ENCODE peak calls at places on chromosome 2, in ten cellular contexts. B is Peyer's patch, Q is prostate gland, S is IMR-90, A is NB4, F is heart left ventricle, E is lower leg skin, M is tibial nerve, N is adrenal gland, K is sigmoid colon. U is an unnamed sample.

GRCh38 chr2:27356056-27356381 is 545 bp downstream of the GTF3C2 start:
- DNase-seq in Q (no peak), A (peak; percentile 89), S (peak; percentile 53), N (peak; percentile 77), B (peak; percentile 76), M (no peak), K (peak; percentile 70), E (peak; percentile 87), F (no peak), U (peak; percentile 79)

GRCh38 chr2:3146772-3147640 is 230.6 kb downstream of the EIPR1 start:
- DNase-seq in F (no peak), Q (no peak), E (peak; percentile 62), M (no peak), S (no peak), B (no peak), A (no peak), N (no peak), K (no peak), U (no peak)

GRCh38 chr2:61177727-61178549 is 15.9 kb downstream of the C2orf74 start:
- DNase-seq in S (peak; percentile 10), K (no peak), A (peak; percentile 67), Q (peak; percentile 31), E (peak; percentile 90), B (peak; percentile 67), N (no peak), M (peak; percentile 31), F (peak; percentile 59), U (peak; percentile 35)

GRCh38 chr2:11203480-11203879 is 48.2 kb downstream of the SLC66A3 start:
- DNase-seq in K (no peak), N (no peak), F (no peak), Q (no peak), A (peak; percentile 73), E (no peak), S (peak; percentile 69), M (no peak), B (no peak), U (no peak)

GRCh38 chr2:237132799-237133198 is 47.1 kb downstream of the COPS8 start:
- DNase-seq in Q (no peak), M (no peak), S (no peak), K (no peak), E (peak; percentile 43), N (peak; percentile 24), B (no peak), A (peak; percentile 44), F (no peak), U (no peak)

GRCh38 chr2:77028032-77028600 is 494.1 kb downstream of the LRRTM4 start:
- DNase-seq in Q (no peak), S (no peak), A (no peak), B (no peak), K (no peak), N (no peak), M (no peak), F (no peak), E (no peak), U (no peak)

GRCh38 chr2:15636972-15637785 is 45.5 kb downstream of the DDX1 start:
- DNase-seq in M (peak; percentile 82), A (peak; percentile 75), K (no peak), E (peak; percentile 93), Q (peak; percentile 69), B (peak; percentile 63), N (peak; percentile 48), S (peak; percentile 68), F (peak; percentile 73), U (peak; percentile 28)

GRCh38 chr2:37688771-37689468 is 17.5 kb upstream of the CDC42EP3 start:
- DNase-seq in E (no peak), B (no peak), M (no peak), N (peak; percentile 16), K (no peak), S (peak; percentile 91), A (no peak), F (no peak), Q (peak; percentile 42), U (no peak)

GRCh38 chr2:160836755-160837154 is 323.5 kb upstream of the TANK start:
- DNase-seq in Q (no peak), F (no peak), A (no peak), B (no peak), M (no peak), N (no peak), E (no peak), K (no peak), S (peak; percentile 96), U (no peak)

GRCh38 chr2:35997488-35997887 is 358.1 kb upstream of the CRIM1 start:
- DNase-seq in S (no peak), K (no peak), E (no peak), B (no peak), F (no peak), N (no peak), A (no peak), M (no peak), Q (no peak), U (no peak)

GRCh38 chr2:119242276-119243119 is 18.9 kb downstream of the STEAP3 start:
- DNase-seq in B (no peak), A (no peak), M (no peak), E (no peak), Q (no peak), S (no peak), F (no peak), N (no peak), K (no peak), U (no peak)

DNA sequence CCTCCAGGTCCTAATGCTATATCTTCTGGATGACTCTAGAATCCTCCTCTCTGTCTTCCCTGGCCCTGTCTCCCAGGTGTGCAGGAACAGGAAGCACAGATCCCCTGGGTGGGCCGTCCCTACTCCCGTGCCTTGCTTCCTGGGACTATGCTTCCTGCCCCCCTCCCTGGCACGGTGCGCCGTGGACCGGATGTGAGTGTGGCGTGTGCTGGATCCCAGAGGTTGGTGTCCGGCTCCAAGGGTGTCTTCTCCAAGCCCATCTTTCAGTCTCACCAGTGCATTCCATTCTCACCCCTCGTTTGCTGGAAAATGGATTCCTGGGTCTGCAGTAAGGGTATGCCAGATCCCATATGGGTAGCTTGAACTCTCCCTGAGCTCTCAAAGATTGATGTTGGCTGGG is 144.4 kb upstream of the TWIST2 start:
- DNase-seq in F (no peak), A (no peak), S (no peak), Q (no peak), N (no peak), K (no peak), B (no peak), E (peak; percentile 50), M (peak; percentile 1), U (no peak)
- TF ChIP-seq POLR2A in F (no peak), A (no peak), S (no peak), Q (no peak), N (no peak), K (no peak), B (no peak), E (no peak), M (no peak), U (no peak)

GRCh38 chr2:64770781-64771334 is 117.1 kb upstream of the SERTAD2 start:
- DNase-seq in F (peak; percentile 38), K (peak; percentile 94), B (no peak), E (peak; percentile 94), S (peak; percentile 97), Q (no peak), N (peak; percentile 91), M (peak; percentile 60), A (no peak), U (peak; percentile 63)
- TF ChIP-seq CTCF in F (no peak), K (peak; percentile 26), B (no peak), E (no peak), S (peak; percentile 18), Q (no peak), N (no peak), M (no peak), A (no peak), U (no peak)

GRCh38 chr2:170815311-170815710 is 1.4 kb upstream of the GAD1 start:
- DNase-seq in K (no peak), A (no peak), F (no peak), Q (no peak), M (no peak), B (no peak), N (no peak), E (no peak), S (no peak), U (no peak)

GRCh38 chr2:170816499-170817246 is at the start of gene GAD1:
- DNase-seq in S (peak; percentile 46), E (peak; percentile 94), K (peak; percentile 86), N (peak; percentile 87), F (peak; percentile 75), B (peak; percentile 72), Q (peak; percentile 77), M (peak; percentile 22), A (peak; percentile 65), U (no peak)

GRCh38 chr2:170814551-170815245 is 2.0 kb upstream of the GAD1 start:
- DNase-seq in B (no peak), F (no peak), Q (no peak), M (no peak), K (no peak), N (no peak), S (no peak), E (no peak), A (no peak), U (no peak)

GRCh38 chr2:170817247-170817998 is 736 bp downstream of the GAD1 start:
- DNase-seq in K (no peak), N (no peak), M (no peak), A (no peak), B (no peak), Q (no peak), F (no peak), S (peak; percentile 5), E (no peak), U (no peak)

DNA sequence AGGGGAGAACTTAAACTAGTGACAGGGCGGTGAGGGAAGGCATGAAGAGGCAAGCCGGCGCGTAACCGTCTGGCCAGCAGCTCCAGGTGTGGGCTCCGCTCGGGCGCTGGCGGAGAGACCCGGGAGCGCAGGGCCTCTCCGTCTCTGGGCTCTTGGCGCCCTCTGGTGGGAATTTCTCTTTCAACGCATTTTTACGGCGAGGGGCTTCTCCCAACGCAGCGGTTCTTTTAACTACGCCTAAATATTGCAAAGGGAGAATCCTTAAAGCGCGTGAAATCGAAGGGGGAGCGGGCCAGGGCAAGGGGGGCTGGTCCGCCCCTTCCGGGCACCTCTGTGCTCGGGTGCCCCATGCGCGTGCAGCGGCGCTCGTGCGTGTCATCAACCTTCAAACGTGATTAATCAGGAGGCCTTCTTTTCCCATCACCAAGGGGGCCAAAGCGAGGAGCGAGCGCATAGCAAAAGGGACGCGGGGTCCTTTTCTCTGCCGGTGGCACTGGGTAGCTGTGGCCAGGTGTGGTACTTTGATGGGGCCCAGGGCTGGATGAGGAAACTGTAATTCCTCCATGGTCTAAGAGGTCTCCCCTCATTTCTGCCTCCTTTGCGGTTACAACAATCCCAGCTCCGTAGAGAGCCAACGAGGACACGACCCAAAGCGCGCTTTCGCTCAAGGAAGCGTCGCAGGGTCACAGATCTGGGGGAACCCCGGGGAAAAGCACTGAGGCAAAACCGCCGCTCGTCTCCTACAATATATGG is 765 bp upstream of the GAD1 start:
- DNase-seq in Q (peak; percentile 64), K (no peak), S (peak; percentile 21), E (peak; percentile 89), A (peak; percentile 80), M (peak; percentile 53), N (peak; percentile 53), B (peak; percentile 63), F (peak; percentile 52), U (no peak)
- H3K4me3 ChIP-seq in Q (peak overlapping the region; percentile 36), K (peak overlapping the region; percentile 37), S (no peak overlapping the region), E (no peak overlapping the region), A (no peak overlapping the region), M (peak overlapping the region; percentile 36), N (peak overlapping the region; percentile 63), B (peak overlapping the region; percentile 48), F (peak overlapping the region; percentile 37), U (peak overlapping the region; percentile 42)

GRCh38 chr2:153287109-153287801 is 191.3 kb downstream of the RPRM start:
- DNase-seq in F (no peak), B (no peak), A (peak; percentile 37), E (no peak), K (no peak), N (no peak), Q (no peak), S (no peak), M (no peak), U (no peak)

GRCh38 chr2:153291718-153292117 is 186.8 kb downstream of the RPRM start:
- DNase-seq in K (no peak), E (no peak), N (no peak), M (no peak), F (no peak), B (no peak), S (no peak), A (no peak), Q (no peak), U (no peak)
- TF ChIP-seq POLR2A in K (no peak), E (no peak), N (no peak), M (no peak), F (no peak), B (no peak), S (no peak), A (no peak), Q (no peak), U (no peak)

U was measured in gastrocnemius medialis.